ENCODE peak calls at places on chromosomes 7 and 10, in seven cellular contexts. One of them, this sample, is unnamed.

GRCh38 chr10:72802291-72803118 is 91.0 kb upstream of the OIT3 start:
- DNase-seq in small intestine: no peak
- DNase-seq in GM23248: peak; percentile 68
- DNase-seq in suprapubic skin: no peak
- DNase-seq in endodermal cell: no peak
- DNase-seq in body of pancreas: no peak
- DNase-seq in keratinocyte: no peak
- DNase-seq in this sample: no peak

GRCh38 chr10:102776779-102777417 is 33.1 kb downstream of the WBP1L start:
- DNase-seq in small intestine: peak; percentile 32
- DNase-seq in GM23248: peak; percentile 96
- DNase-seq in suprapubic skin: peak; percentile 90
- DNase-seq in endodermal cell: peak; percentile 90
- DNase-seq in body of pancreas: peak; percentile 78
- DNase-seq in keratinocyte: peak; percentile 87
- DNase-seq in this sample: no peak

GRCh38 chr10:23291551-23292334 is 52.9 kb downstream of the C10orf67 start:
- DNase-seq in small intestine: no peak
- DNase-seq in GM23248: no peak
- DNase-seq in suprapubic skin: no peak
- DNase-seq in endodermal cell: no peak
- DNase-seq in body of pancreas: peak; percentile 54
- DNase-seq in keratinocyte: no peak
- DNase-seq in this sample: no peak

GRCh38 chr7:13633857-13634256 is 355.6 kb downstream of the ETV1 start:
- DNase-seq in small intestine: no peak
- DNase-seq in GM23248: peak; percentile 19
- DNase-seq in suprapubic skin: no peak
- DNase-seq in endodermal cell: no peak
- DNase-seq in body of pancreas: no peak
- DNase-seq in keratinocyte: no peak
- DNase-seq in this sample: no peak

GRCh38 chr10:84537447-84537931 is 209.1 kb downstream of the CCSER2 start:
- DNase-seq in small intestine: peak; percentile 70
- DNase-seq in GM23248: peak; percentile 83
- DNase-seq in suprapubic skin: no peak
- DNase-seq in endodermal cell: peak; percentile 68
- DNase-seq in body of pancreas: peak; percentile 59
- DNase-seq in keratinocyte: no peak
- DNase-seq in this sample: peak; percentile 49

GRCh38 chr10:21953585-21954057 is 49.9 kb downstream of the DNAJC1 start:
- DNase-seq in small intestine: peak; percentile 16
- DNase-seq in GM23248: peak; percentile 71
- DNase-seq in suprapubic skin: no peak
- DNase-seq in endodermal cell: no peak
- DNase-seq in body of pancreas: no peak
- DNase-seq in keratinocyte: peak; percentile 53
- DNase-seq in this sample: no peak

GRCh38 chr7:116876664-116877442 is 14.5 kb downstream of the CAPZA2 start:
- DNase-seq in small intestine: peak; percentile 89
- DNase-seq in GM23248: no peak
- DNase-seq in suprapubic skin: no peak
- DNase-seq in endodermal cell: peak; percentile 76
- DNase-seq in body of pancreas: peak; percentile 40
- DNase-seq in keratinocyte: no peak
- DNase-seq in this sample: no peak

GRCh38 chr10:109933984-109934565 is 10.8 kb upstream of the XPNPEP1 start:
- DNase-seq in small intestine: peak; percentile 52
- DNase-seq in GM23248: peak; percentile 39
- DNase-seq in suprapubic skin: no peak
- DNase-seq in endodermal cell: peak; percentile 57
- DNase-seq in body of pancreas: no peak
- DNase-seq in keratinocyte: no peak
- DNase-seq in this sample: peak; percentile 69

GRCh38 chr7:43784030-43785001 is 25.8 kb downstream of the BLVRA start:
- DNase-seq in small intestine: no peak
- DNase-seq in GM23248: peak; percentile 31
- DNase-seq in suprapubic skin: no peak
- DNase-seq in endodermal cell: no peak
- DNase-seq in body of pancreas: no peak
- DNase-seq in keratinocyte: no peak
- DNase-seq in this sample: no peak

GRCh38 chr7:73717025-73717807 is 2.3 kb downstream of the STX1A start:
- DNase-seq in small intestine: no peak
- DNase-seq in GM23248: peak; percentile 67
- DNase-seq in suprapubic skin: no peak
- DNase-seq in endodermal cell: no peak
- DNase-seq in body of pancreas: no peak
- DNase-seq in keratinocyte: no peak
- DNase-seq in this sample: no peak

GRCh38 chr7:112420236-112420945 is 29.9 kb upstream of the IFRD1 start:
- DNase-seq in small intestine: no peak
- DNase-seq in GM23248: peak; percentile 54
- DNase-seq in suprapubic skin: no peak
- DNase-seq in endodermal cell: no peak
- DNase-seq in body of pancreas: no peak
- DNase-seq in keratinocyte: no peak
- DNase-seq in this sample: no peak

GRCh38 chr7:2507917-2508306 is 11.7 kb upstream of the LFNG start:
- DNase-seq in small intestine: no peak
- DNase-seq in GM23248: no peak
- DNase-seq in suprapubic skin: no peak
- DNase-seq in endodermal cell: no peak
- DNase-seq in body of pancreas: no peak
- DNase-seq in keratinocyte: no peak
- DNase-seq in this sample: no peak

GRCh38 chr10:102322914-102323313 is 72.6 kb upstream of the NFKB2 start:
- DNase-seq in small intestine: peak; percentile 36
- DNase-seq in GM23248: no peak
- DNase-seq in suprapubic skin: no peak
- DNase-seq in endodermal cell: no peak
- DNase-seq in body of pancreas: no peak
- DNase-seq in keratinocyte: no peak
- DNase-seq in this sample: peak; percentile 46

GRCh38 chr7:11505471-11505870 is 326.5 kb downstream of the THSD7A start:
- DNase-seq in small intestine: no peak
- DNase-seq in GM23248: no peak
- DNase-seq in suprapubic skin: no peak
- DNase-seq in endodermal cell: no peak
- DNase-seq in body of pancreas: no peak
- DNase-seq in keratinocyte: no peak
- DNase-seq in this sample: no peak

GRCh38 chr7:41993173-41993867 is 243.7 kb downstream of the GLI3 start:
- DNase-seq in small intestine: no peak
- DNase-seq in GM23248: peak; percentile 52
- DNase-seq in suprapubic skin: no peak
- DNase-seq in endodermal cell: no peak
- DNase-seq in body of pancreas: no peak
- DNase-seq in keratinocyte: no peak
- DNase-seq in this sample: no peak

DNA sequence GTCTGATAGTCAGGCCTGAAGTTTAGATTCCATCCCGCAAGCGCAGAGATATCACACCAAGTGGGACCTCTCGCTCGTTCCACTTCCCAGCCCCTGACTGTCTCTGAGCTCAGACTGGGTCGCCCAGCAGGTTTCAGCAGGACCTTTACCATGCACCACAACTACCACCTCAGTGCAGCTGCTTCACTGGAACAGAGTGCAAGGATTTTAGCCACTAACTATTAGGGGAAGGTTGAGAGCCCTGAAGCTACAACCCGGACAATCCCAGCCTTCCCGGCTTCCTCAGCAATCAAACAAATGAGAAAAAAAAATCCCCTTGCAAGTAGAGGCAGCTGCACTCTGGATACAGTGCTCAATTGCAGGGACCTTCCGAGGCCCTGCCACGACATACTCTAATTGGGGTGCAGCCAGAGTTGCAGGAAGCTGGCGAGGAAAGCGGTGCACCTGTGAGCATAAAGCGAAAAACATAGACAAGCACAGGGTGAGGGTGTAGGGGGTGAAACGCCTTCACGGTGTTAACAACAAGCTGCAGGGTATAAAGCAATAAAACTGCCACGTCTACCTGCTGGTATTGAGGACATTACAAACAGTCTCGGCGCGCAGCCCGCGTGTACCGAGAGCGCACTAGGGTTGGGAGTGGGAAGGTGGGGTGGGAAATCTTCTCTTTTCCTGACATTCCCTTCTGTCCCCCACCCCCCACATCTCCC is 2.6 kb upstream of the DLX6 start:
- DNase-seq in small intestine: no peak
- DNase-seq in GM23248: no peak
- DNase-seq in suprapubic skin: no peak
- DNase-seq in endodermal cell: peak; percentile 70
- DNase-seq in body of pancreas: no peak
- DNase-seq in keratinocyte: no peak
- DNase-seq in this sample: no peak
- H3K27me3 ChIP-seq in small intestine: peaks cover 9% of the 10 kb centered on the region
- H3K27me3 ChIP-seq in GM23248: peaks cover 95% of the 10 kb centered on the region
- H3K27me3 ChIP-seq in suprapubic skin: peaks cover 100% of the 10 kb centered on the region
- H3K27me3 ChIP-seq in endodermal cell: peaks cover 92% of the 10 kb centered on the region
- H3K27me3 ChIP-seq in body of pancreas: peaks cover 59% of the 10 kb centered on the region
- H3K27me3 ChIP-seq in keratinocyte: peaks cover 87% of the 10 kb centered on the region
- H3K27me3 ChIP-seq in this sample: peaks cover 76% of the 10 kb centered on the region

GRCh38 chr7:94420321-94420720 is 25.6 kb downstream of the COL1A2 start:
- DNase-seq in small intestine: no peak
- DNase-seq in GM23248: peak; percentile 46
- DNase-seq in suprapubic skin: no peak
- DNase-seq in endodermal cell: no peak
- DNase-seq in body of pancreas: no peak
- DNase-seq in keratinocyte: no peak
- DNase-seq in this sample: no peak

GRCh38 chr7:94414481-94414880 is 19.8 kb downstream of the COL1A2 start:
- DNase-seq in small intestine: no peak
- DNase-seq in GM23248: peak; percentile 72
- DNase-seq in suprapubic skin: no peak
- DNase-seq in endodermal cell: no peak
- DNase-seq in body of pancreas: no peak
- DNase-seq in keratinocyte: no peak
- DNase-seq in this sample: no peak

GRCh38 chr7:94417921-94418320 is 23.2 kb downstream of the COL1A2 start:
- DNase-seq in small intestine: no peak
- DNase-seq in GM23248: peak; percentile 71
- DNase-seq in suprapubic skin: no peak
- DNase-seq in endodermal cell: no peak
- DNase-seq in body of pancreas: no peak
- DNase-seq in keratinocyte: no peak
- DNase-seq in this sample: no peak

GRCh38 chr7:94418851-94419250 is 24.2 kb downstream of the COL1A2 start:
- DNase-seq in small intestine: no peak
- DNase-seq in GM23248: peak; percentile 44
- DNase-seq in suprapubic skin: no peak
- DNase-seq in endodermal cell: no peak
- DNase-seq in body of pancreas: no peak
- DNase-seq in keratinocyte: no peak
- DNase-seq in this sample: no peak

DNA sequence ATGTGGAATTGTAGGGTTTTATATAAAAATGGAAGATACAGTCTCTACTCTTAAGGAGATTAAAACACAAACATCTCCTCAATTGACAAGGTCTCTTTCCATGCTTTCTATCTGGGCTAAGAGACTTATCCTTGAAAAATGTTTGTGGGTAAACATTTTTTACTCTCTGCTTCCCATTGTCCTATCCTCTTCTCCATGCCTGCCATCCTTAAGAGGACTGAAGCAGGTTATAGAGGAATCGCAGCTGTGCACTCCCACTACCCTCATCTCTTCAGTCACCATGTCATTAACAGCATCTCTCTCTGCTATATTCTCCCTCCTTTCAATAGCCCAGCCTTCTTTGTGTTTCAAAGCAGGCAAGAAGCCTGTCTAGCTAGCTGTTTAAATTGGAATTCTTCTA is 22.6 kb downstream of the COL1A2 start:
- DNase-seq in small intestine: no peak
- DNase-seq in GM23248: no peak
- DNase-seq in suprapubic skin: no peak
- DNase-seq in endodermal cell: no peak
- DNase-seq in body of pancreas: no peak
- DNase-seq in keratinocyte: no peak
- DNase-seq in this sample: no peak
- H3K4me1 ChIP-seq in small intestine: no peaks in the 10 kb centered on the region
- H3K4me1 ChIP-seq in GM23248: peaks cover 100% of the 10 kb centered on the region
- H3K4me1 ChIP-seq in suprapubic skin: peaks cover 7% of the 10 kb centered on the region
- H3K4me1 ChIP-seq in endodermal cell: no peaks in the 10 kb centered on the region
- H3K4me1 ChIP-seq in body of pancreas: no peaks in the 10 kb centered on the region
- H3K4me1 ChIP-seq in keratinocyte: no peaks in the 10 kb centered on the region
- H3K4me1 ChIP-seq in this sample: no peaks in the 10 kb centered on the region

DNA sequence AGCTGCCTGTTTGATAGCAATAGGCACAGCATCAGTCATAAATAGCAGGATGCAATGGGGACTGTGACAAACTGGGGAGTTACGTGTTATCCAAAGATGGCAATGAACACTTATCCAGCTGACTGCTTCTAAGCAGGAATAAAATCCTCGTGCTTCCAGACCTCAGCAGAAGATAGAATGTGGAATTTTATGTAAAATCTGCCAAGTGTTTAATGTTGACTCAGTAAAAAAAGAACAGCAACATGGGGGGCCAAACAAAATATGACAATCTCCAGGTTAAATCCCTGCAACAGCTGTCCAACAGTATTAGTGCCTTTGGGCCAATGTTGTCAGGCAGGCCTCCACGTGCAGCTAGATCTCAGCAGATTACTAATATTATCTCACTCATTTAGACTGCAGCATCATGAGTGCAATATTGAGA is 127.3 kb downstream of the SEMA3C start:
- DNase-seq in small intestine: no peak
- DNase-seq in GM23248: no peak
- DNase-seq in suprapubic skin: no peak
- DNase-seq in endodermal cell: no peak
- DNase-seq in body of pancreas: no peak
- DNase-seq in keratinocyte: no peak
- DNase-seq in this sample: no peak
- H3K36me3 ChIP-seq in small intestine: no peaks in the 10 kb centered on the region
- H3K36me3 ChIP-seq in GM23248: peaks cover 90% of the 10 kb centered on the region
- H3K36me3 ChIP-seq in suprapubic skin: no peaks in the 10 kb centered on the region
- H3K36me3 ChIP-seq in endodermal cell: no peaks in the 10 kb centered on the region
- H3K36me3 ChIP-seq in body of pancreas: no peaks in the 10 kb centered on the region
- H3K36me3 ChIP-seq in keratinocyte: peaks cover 27% of the 10 kb centered on the region
- H3K36me3 ChIP-seq in this sample: no peaks in the 10 kb centered on the region

GRCh38 chr7:1479287-1479686 is 20.0 kb upstream of the MICALL2 start:
- DNase-seq in small intestine: no peak
- DNase-seq in GM23248: no peak
- DNase-seq in suprapubic skin: no peak
- DNase-seq in endodermal cell: no peak
- DNase-seq in body of pancreas: no peak
- DNase-seq in keratinocyte: no peak
- DNase-seq in this sample: no peak

GRCh38 chr7:1478480-1478879 is 19.2 kb upstream of the MICALL2 start:
- DNase-seq in small intestine: no peak
- DNase-seq in GM23248: no peak
- DNase-seq in suprapubic skin: no peak
- DNase-seq in endodermal cell: no peak
- DNase-seq in body of pancreas: no peak
- DNase-seq in keratinocyte: no peak
- DNase-seq in this sample: no peak

GRCh38 chr7:1483079-1483478 is 21.1 kb downstream of the INTS1 start:
- DNase-seq in small intestine: no peak
- DNase-seq in GM23248: no peak
- DNase-seq in suprapubic skin: no peak
- DNase-seq in endodermal cell: no peak
- DNase-seq in body of pancreas: no peak
- DNase-seq in keratinocyte: no peak
- DNase-seq in this sample: no peak

GRCh38 chr7:1481300-1481699 is 22.0 kb upstream of the MICALL2 start:
- DNase-seq in small intestine: no peak
- DNase-seq in GM23248: no peak
- DNase-seq in suprapubic skin: no peak
- DNase-seq in endodermal cell: no peak
- DNase-seq in body of pancreas: no peak
- DNase-seq in keratinocyte: no peak
- DNase-seq in this sample: no peak

GRCh38 chr7:1480670-1481069 is 21.4 kb upstream of the MICALL2 start:
- DNase-seq in small intestine: no peak
- DNase-seq in GM23248: no peak
- DNase-seq in suprapubic skin: no peak
- DNase-seq in endodermal cell: peak; percentile 67
- DNase-seq in body of pancreas: no peak
- DNase-seq in keratinocyte: no peak
- DNase-seq in this sample: no peak
- H3K27me3 ChIP-seq in small intestine: no peaks in the 10 kb centered on the region
- H3K27me3 ChIP-seq in GM23248: no peaks in the 10 kb centered on the region
- H3K27me3 ChIP-seq in suprapubic skin: no peaks in the 10 kb centered on the region
- H3K27me3 ChIP-seq in endodermal cell: no peaks in the 10 kb centered on the region
- H3K27me3 ChIP-seq in body of pancreas: no peaks in the 10 kb centered on the region
- H3K27me3 ChIP-seq in keratinocyte: no peaks in the 10 kb centered on the region
- H3K27me3 ChIP-seq in this sample: no peaks in the 10 kb centered on the region

This sample was measured in CD4-positive, alpha-beta memory T cell.